ENCODE peak calls at places on chromosomes 4 and X, in ten cellular contexts. B is activated CD4-positive, alpha-beta T cell treated with anti-CD3 and anti-CD28 coated beads for 24 hours; U is OCI-M1; Y is COLO829; S is fibroblast of mammary gland; A is activated T-cell treated with anti-CD3 and anti-CD28 coated beads, Interleukin-2, amount 50 U/mL, for 1 hour; Z is T47D; J is esophagus squamous epithelium; D is stimulated activated CD8-positive, alpha-beta memory T cell treated with anti-CD3 and anti-CD28 coated beads, Interleukin-15, amount 100 ng/mL, for 1 hour; O is lung. T is an unnamed sample.

GRCh38 chr4:7813674-7814073 is 126.0 kb downstream of the AFAP1 start:
- DNase-seq in B (no peak), U (peak; percentile 27), Y (no peak), S (peak; percentile 66), A (no peak), Z (no peak), J (no peak), D (no peak), O (peak; percentile 56), T (no peak)

GRCh38 chr4:151031831-151032605 is 16.9 kb upstream of the LRBA start:
- DNase-seq in B (no peak), U (peak; percentile 68), Y (no peak), S (peak; percentile 74), A (no peak), Z (peak; percentile 35), J (no peak), D (no peak), O (no peak), T (no peak)

GRCh38 chr4:135365065-135365464 is 1163.5 kb upstream of the PABPC4L start:
- DNase-seq in B (no peak), U (no peak), Y (no peak), S (no peak), A (no peak), Z (no peak), J (no peak), D (no peak), O (no peak), T (no peak)

GRCh38 chr4:1902243-1902642 is 31.1 kb downstream of the NSD2 start:
- DNase-seq in B (no peak), U (no peak), Y (no peak), S (no peak), A (no peak), Z (no peak), J (no peak), D (no peak), O (no peak), T (no peak)

GRCh38 chrX:63513825-63514574 is 162.9 kb upstream of the SPIN4 start:
- DNase-seq in B (no peak), U (no peak), Y (no peak), S (peak; percentile 85), A (no peak), Z (peak; percentile 46), J (no peak), D (no peak), O (no peak), T (no peak)

GRCh38 chr4:105283501-105283900 is 136.8 kb downstream of the TET2 start:
- DNase-seq in B (no peak), U (no peak), Y (no peak), S (peak; percentile 12), A (no peak), Z (no peak), J (no peak), D (no peak), O (no peak), T (no peak)

GRCh38 chrX:46628406-46629371 is 55.1 kb downstream of the CHST7 start:
- DNase-seq in B (no peak), U (no peak), Y (no peak), S (peak; percentile 81), A (no peak), Z (no peak), J (no peak), D (no peak), O (peak; percentile 34), T (no peak)

GRCh38 chr4:159447296-159447695 is 344.4 kb downstream of the RAPGEF2 start:
- DNase-seq in B (no peak), U (no peak), Y (no peak), S (peak; percentile 31), A (no peak), Z (no peak), J (no peak), D (no peak), O (no peak), T (no peak)

GRCh38 chrX:75131973-75132627 is 24.0 kb downstream of the ABCB7 start:
- DNase-seq in B (no peak), U (no peak), Y (no peak), S (no peak), A (no peak), Z (no peak), J (no peak), D (no peak), O (no peak), T (no peak)

GRCh38 chr4:8495803-8496202 is 55.2 kb downstream of the TRMT44 start:
- DNase-seq in B (no peak), U (no peak), Y (no peak), S (no peak), A (no peak), Z (peak; percentile 72), J (no peak), D (no peak), O (no peak), T (peak; percentile 43)

GRCh38 chr4:171342646-171343045 is 470.6 kb upstream of the GALNTL6 start:
- DNase-seq in B (no peak), U (no peak), Y (no peak), S (no peak), A (no peak), Z (no peak), J (no peak), D (no peak), O (no peak), T (no peak)